ENCODE peak calls at places on chromosomes 1 and 21, in nine cellular contexts. S is heart left ventricle; P is CD4-positive, alpha-beta T cell; Q is cardiac muscle cell; V is CD8-positive, alpha-beta T cell; A is left lung; N is uterus; Y is heart right ventricle; L is IMR-90. O is an unnamed sample.

GRCh38 chr1:19639999-19640362 is 4.1 kb upstream of the NBL1 start:
- DNase-seq in A (no peak), Q (no peak), Y (no peak), L (peak), N (no peak), P (no peak), V (no peak), S (no peak), O (no peak)

GRCh38 chr1:180042994-180043622 is 88.5 kb downstream of the CEP350 start:
- DNase-seq in V (no peak), Y (no peak), L (peak), S (no peak), N (no peak), Q (no peak), P (no peak), A (no peak), O (peak)

GRCh38 chr1:153375511-153375910 is at the start of gene S100A12:
- DNase-seq in Y (no peak), Q (no peak), V (no peak), S (no peak), N (no peak), P (no peak), L (peak), A (no peak), O (peak)

GRCh38 chr1:230250676-230251075 is 175.5 kb downstream of the PGBD5 start:
- DNase-seq in V (no peak), A (no peak), Y (peak), S (no peak), P (no peak), L (no peak), N (no peak), Q (no peak), O (no peak)

GRCh38 chr1:229846351-229846750 is 220.3 kb downstream of the URB2 start:
- DNase-seq in L (no peak), A (no peak), S (no peak), Q (no peak), V (no peak), P (no peak), Y (no peak), N (no peak), O (no peak)

GRCh38 chr1:67831850-67832513 is 1.3 kb downstream of the GNG12 start:
- DNase-seq in A (peak), Q (peak), Y (peak), V (no peak), P (no peak), N (peak), L (peak), S (peak), O (peak)

GRCh38 chr1:2840036-2840809 is 38.7 kb upstream of the TTC34 start:
- DNase-seq in Y (no peak), N (no peak), A (peak), Q (no peak), V (peak), S (no peak), P (peak), L (no peak), O (no peak)

GRCh38 chr1:45095450-45095849 is 83.4 kb downstream of the UROD start:
- DNase-seq in Q (no peak), S (no peak), A (no peak), N (no peak), Y (no peak), P (no peak), L (no peak), V (no peak), O (no peak)

GRCh38 chr21:26469789-26470188 is 103.3 kb downstream of the CYYR1 start:
- DNase-seq in S (no peak), Y (peak), V (no peak), N (peak), P (no peak), Q (no peak), A (no peak), L (peak), O (no peak)

GRCh38 chr1:226686440-226687436 is 52.3 kb downstream of the ITPKB start:
- DNase-seq in Y (no peak), P (no peak), S (no peak), A (no peak), V (no peak), N (no peak), L (no peak), Q (no peak), O (no peak)

GRCh38 chr1:167442142-167442848 is 76.0 kb downstream of the CD247 start:
- DNase-seq in S (peak), P (peak), L (peak), N (peak), Q (peak), A (peak), V (peak), Y (peak), O (no peak)

GRCh38 chr1:65150583-65151263 is 2.7 kb downstream of the AK4 start:
- DNase-seq in A (no peak), V (no peak), S (no peak), N (no peak), Q (no peak), L (no peak), P (no peak), Y (no peak), O (no peak)

GRCh38 chr1:86692636-86693035 is 11.7 kb upstream of the SH3GLB1 start:
- DNase-seq in S (no peak), Q (no peak), A (no peak), L (no peak), P (no peak), V (no peak), Y (no peak), N (no peak), O (no peak)

GRCh38 chr1:179155615-179156014 is 73.7 kb downstream of the TOR3A start:
- DNase-seq in N (no peak), Q (no peak), Y (no peak), P (no peak), A (no peak), S (no peak), V (no peak), L (no peak), O (no peak)

GRCh38 chr1:24400065-24400464 is 13.5 kb downstream of the STPG1 start:
- DNase-seq in S (no peak), Y (no peak), A (no peak), V (no peak), P (no peak), L (peak), Q (no peak), N (no peak), O (no peak)

GRCh38 chr1:16191309-16191708 is 21.1 kb downstream of the ARHGEF19 start:
- DNase-seq in Y (no peak), L (no peak), N (no peak), P (no peak), Q (no peak), A (peak), V (no peak), S (no peak), O (no peak)
- H3K27ac ChIP-seq in Y (no peak), L (no peak), N (no peak), P (no peak), Q (no peak), A (no peak), V (no peak), S (no peak), O (no peak)

GRCh38 chr1:151574575-151575529 is 34.7 kb downstream of the TUFT1 start:
- DNase-seq in P (no peak), L (peak), N (no peak), V (no peak), Q (no peak), Y (no peak), A (no peak), S (no peak), O (no peak)
- H3K27ac ChIP-seq in P (no peak), L (no peak), N (no peak), V (no peak), Q (no peak), Y (no peak), A (no peak), S (no peak), O (no peak)

GRCh38 chr1:224201336-224201735 is 18.3 kb downstream of the DEGS1 start:
- DNase-seq in V (no peak), N (no peak), L (no peak), Q (no peak), Y (no peak), A (no peak), P (no peak), S (peak), O (no peak)
- H3K27ac ChIP-seq in V (no peak), N (no peak), L (no peak), Q (no peak), Y (no peak), A (no peak), P (no peak), S (no peak), O (no peak)

GRCh38 chr1:46218443-46218842 is 15.3 kb downstream of the LURAP1 start:
- DNase-seq in V (no peak), A (no peak), Y (no peak), P (no peak), N (no peak), Q (no peak), S (no peak), L (no peak), O (no peak)
- H3K27ac ChIP-seq in V (no peak), A (no peak), Y (no peak), P (no peak), N (no peak), Q (no peak), S (no peak), L (peak), O (no peak)

DNA sequence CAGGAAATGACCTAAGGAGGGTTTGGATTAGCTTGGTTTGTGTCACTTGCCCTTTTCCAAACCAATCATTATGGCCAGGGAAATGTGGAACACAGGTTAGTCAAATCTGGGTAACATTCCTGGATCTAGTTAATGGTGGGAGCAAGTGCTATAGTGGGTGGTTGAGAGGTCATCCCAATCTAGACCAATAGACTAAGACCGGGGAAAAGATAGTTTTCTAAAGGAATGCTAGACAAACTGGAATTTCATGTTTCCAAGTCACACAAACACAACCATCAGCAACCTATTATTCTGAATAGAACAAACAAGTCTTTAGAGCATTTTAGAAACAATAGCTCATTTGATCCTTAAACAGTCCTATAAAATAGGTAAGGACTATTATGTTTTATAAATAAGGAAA is 4.3 kb upstream of the MAN1A2 start:
- DNase-seq in S (no peak), A (no peak), P (no peak), Y (no peak), L (no peak), Q (no peak), V (no peak), N (no peak), O (no peak)
- H3K27ac ChIP-seq in S (no peak), A (no peak), P (no peak), Y (no peak), L (no peak), Q (no peak), V (no peak), N (no peak), O (no peak)

DNA sequence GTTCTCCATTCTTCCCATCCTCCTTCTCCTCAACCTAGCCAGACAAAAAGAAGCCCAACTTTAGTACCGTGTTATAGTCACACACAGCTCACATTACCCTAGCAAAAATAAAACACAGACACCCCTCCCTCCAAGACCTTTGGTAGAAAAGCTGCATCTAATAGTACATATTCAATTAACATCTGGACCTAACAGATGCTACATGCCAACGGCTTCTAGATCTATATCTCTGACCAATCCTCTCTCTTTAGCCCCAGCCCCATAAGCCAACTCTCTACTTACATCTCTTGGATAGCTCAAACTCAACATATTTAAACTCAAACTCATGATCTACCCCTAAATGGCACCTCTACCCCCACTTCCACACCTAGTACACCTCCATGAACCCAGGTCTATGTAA is 233.1 kb downstream of the KCNH1 start:
- DNase-seq in N (no peak), Y (no peak), V (no peak), A (no peak), S (no peak), P (no peak), Q (no peak), L (no peak), O (no peak)
- H3K27ac ChIP-seq in N (no peak), Y (no peak), V (no peak), A (no peak), S (no peak), P (no peak), Q (no peak), L (no peak), O (no peak)

GRCh38 chr1:228361314-228362140 is 45.1 kb downstream of the TRIM11 start:
- DNase-seq in A (peak), Y (no peak), N (no peak), S (peak), P (no peak), V (no peak), L (no peak), Q (no peak), O (no peak)
- H3K27ac ChIP-seq in A (no peak), Y (peak), N (no peak), S (peak), P (no peak), V (no peak), L (no peak), Q (peak), O (no peak)

GRCh38 chr1:32181065-32181464 is 1.6 kb downstream of the TXLNA start:
- DNase-seq in Q (no peak), Y (no peak), N (no peak), S (no peak), P (no peak), V (no peak), A (no peak), L (no peak), O (no peak)
- H3K27ac ChIP-seq in Q (peak), Y (peak), N (peak), S (no peak), P (no peak), V (no peak), A (peak), L (peak), O (peak)

O was measured in SK-N-MC.